ENCODE peak calls at places on chromosome 16, in eight cellular contexts. G, E, S, P, T, W, K and F are unnamed samples. For H3K4me1, the result is how much of the 10 kb centered on the place peaks cover.

GRCh38 chr16:17519556-17519955 is 48.8 kb upstream of the XYLT1 start:
- DNase-seq in G (no peak), E (no peak), S (no peak), P (no peak), T (no peak), W (no peak), K (no peak), F (no peak)

GRCh38 chr16:81700071-81700779 is 78.9 kb upstream of the PLCG2 start:
- DNase-seq in G (no peak), E (no peak), S (no peak), P (no peak), T (no peak), W (no peak), K (no peak), F (no peak)

GRCh38 chr16:27426423-27427408 is 24.7 kb downstream of the IL21R start:
- DNase-seq in G (peak), E (no peak), S (peak), P (peak), T (peak), W (peak), K (no peak), F (no peak)

GRCh38 chr16:19139436-19140091 is 25.8 kb downstream of the ITPRIPL2 start:
- DNase-seq in G (no peak), E (no peak), S (no peak), P (no peak), T (no peak), W (no peak), K (no peak), F (no peak)

GRCh38 chr16:49833055-49833454 is 22.9 kb downstream of the ZNF423 start:
- DNase-seq in G (no peak), E (no peak), S (peak), P (no peak), T (no peak), W (peak), K (peak), F (no peak)

GRCh38 chr16:15723808-15724207 is 73.8 kb downstream of the NDE1 start:
- DNase-seq in G (no peak), E (no peak), S (no peak), P (no peak), T (no peak), W (no peak), K (no peak), F (no peak)

GRCh38 chr16:70772493-70772892 is 28.5 kb downstream of the VAC14 start:
- DNase-seq in G (no peak), E (no peak), S (no peak), P (no peak), T (no peak), W (no peak), K (no peak), F (no peak)

GRCh38 chr16:21701271-21701670 is 37.5 kb downstream of the OTOA start:
- DNase-seq in G (no peak), E (no peak), S (no peak), P (no peak), T (no peak), W (no peak), K (no peak), F (no peak)

GRCh38 chr16:3214904-3215600 is 19.9 kb downstream of the ZNF200 start:
- DNase-seq in G (no peak), E (no peak), S (no peak), P (no peak), T (peak), W (no peak), K (no peak), F (no peak)

GRCh38 chr16:71826533-71827017 is 17.9 kb upstream of the AP1G1 start:
- DNase-seq in G (no peak), E (no peak), S (no peak), P (no peak), T (no peak), W (no peak), K (no peak), F (no peak)

GRCh38 chr16:47320546-47321315 is 140.1 kb downstream of the ITFG1 start:
- DNase-seq in G (no peak), E (no peak), S (no peak), P (no peak), T (no peak), W (no peak), K (no peak), F (no peak)

GRCh38 chr16:85584192-85584757 is 28.8 kb upstream of the GSE1 start:
- DNase-seq in G (no peak), E (no peak), S (no peak), P (no peak), T (no peak), W (no peak), K (no peak), F (no peak)

GRCh38 chr16:21656795-21657768 is 4.7 kb upstream of the IGSF6 start:
- DNase-seq in G (no peak), E (peak), S (no peak), P (no peak), T (peak), W (peak), K (no peak), F (no peak)

GRCh38 chr16:11050954-11051353 is 106.6 kb downstream of the CLEC16A start:
- DNase-seq in G (no peak), E (no peak), S (peak), P (no peak), T (no peak), W (no peak), K (no peak), F (no peak)

GRCh38 chr16:76396977-76397376 is 119.8 kb downstream of the CNTNAP4 start:
- DNase-seq in G (no peak), E (no peak), S (no peak), P (no peak), T (no peak), W (no peak), K (no peak), F (no peak)

GRCh38 chr16:86375841-86376240 is 134.5 kb upstream of the FOXF1 start:
- DNase-seq in G (no peak), E (no peak), S (no peak), P (no peak), T (no peak), W (no peak), K (no peak), F (no peak)

GRCh38 chr16:63690961-63691360 is 1430.9 kb downstream of the CDH11 start:
- DNase-seq in G (no peak), E (no peak), S (no peak), P (no peak), T (no peak), W (no peak), K (no peak), F (no peak)

GRCh38 chr16:87734644-87735043 is 31.1 kb downstream of the KLHDC4 start:
- DNase-seq in G (no peak), E (no peak), S (no peak), P (no peak), T (no peak), W (no peak), K (no peak), F (no peak)

GRCh38 chr16:77805403-77805802 is 17.0 kb downstream of the VAT1L start:
- DNase-seq in G (no peak), E (no peak), S (no peak), P (no peak), T (no peak), W (no peak), K (no peak), F (peak)

GRCh38 chr16:86751081-86752030 is 173.0 kb downstream of the FOXL1 start:
- DNase-seq in G (no peak), E (no peak), S (no peak), P (no peak), T (no peak), W (no peak), K (no peak), F (no peak)

GRCh38 chr16:11624645-11625607 is 38.2 kb upstream of the LITAF start:
- DNase-seq in G (peak), E (no peak), S (no peak), P (no peak), T (no peak), W (no peak), K (no peak), F (no peak)

GRCh38 chr16:22194707-22195444 is 11.2 kb upstream of the EEF2K start:
- DNase-seq in G (no peak), E (no peak), S (no peak), P (no peak), T (no peak), W (no peak), K (no peak), F (no peak)

GRCh38 chr16:8661703-8662102 is 12.7 kb upstream of the ABAT start:
- DNase-seq in G (no peak), E (no peak), S (no peak), P (no peak), T (no peak), W (no peak), K (no peak), F (no peak)

GRCh38 chr16:29729116-29729521 is 16.7 kb downstream of the C16orf54 start:
- DNase-seq in G (no peak), E (peak), S (no peak), P (no peak), T (no peak), W (no peak), K (no peak), F (no peak)

GRCh38 chr16:31256466-31256865 is 3.3 kb upstream of the ITGAM start:
- DNase-seq in G (no peak), E (no peak), S (no peak), P (no peak), T (no peak), W (no peak), K (no peak), F (no peak)

GRCh38 chr16:51549836-51550235 is 398.8 kb upstream of the SALL1 start:
- DNase-seq in G (no peak), E (no peak), S (no peak), P (no peak), T (no peak), W (no peak), K (no peak), F (no peak)

GRCh38 chr16:80804061-80804450 is 342 bp downstream of the CDYL2 start:
- DNase-seq in G (peak), E (no peak), S (no peak), P (no peak), T (peak), W (peak), K (no peak), F (no peak)

GRCh38 chr16:84138824-84139627 is 6.0 kb downstream of the HSDL1 start:
- DNase-seq in G (peak), E (no peak), S (no peak), P (no peak), T (no peak), W (no peak), K (no peak), F (no peak)

GRCh38 chr16:84592718-84593117 is 25.2 kb downstream of the COTL1 start:
- DNase-seq in G (no peak), E (no peak), S (no peak), P (no peak), T (no peak), W (no peak), K (no peak), F (no peak)

GRCh38 chr16:14378131-14378551 is 251.9 kb downstream of the PARN start:
- DNase-seq in G (no peak), E (peak), S (no peak), P (no peak), T (no peak), W (no peak), K (no peak), F (no peak)

GRCh38 chr16:81454044-81454443 is 9.4 kb downstream of the CMIP start:
- DNase-seq in G (no peak), E (no peak), S (no peak), P (no peak), T (no peak), W (no peak), K (no peak), F (no peak)

GRCh38 chr16:4704491-4704890 is 11.1 kb downstream of the NUDT16L1 start:
- DNase-seq in G (no peak), E (no peak), S (no peak), P (no peak), T (no peak), W (no peak), K (no peak), F (no peak)

GRCh38 chr16:29316673-29317237 is 89.8 kb downstream of the NPIPB11 start:
- DNase-seq in G (no peak), E (no peak), S (peak), P (no peak), T (no peak), W (no peak), K (no peak), F (no peak)

GRCh38 chr16:79595261-79595660 is 5.3 kb downstream of the MAF start:
- DNase-seq in G (no peak), E (no peak), S (no peak), P (no peak), T (no peak), W (no peak), K (no peak), F (no peak)

GRCh38 chr16:17384473-17384872 is 86.3 kb downstream of the XYLT1 start:
- DNase-seq in G (no peak), E (no peak), S (no peak), P (no peak), T (no peak), W (no peak), K (no peak), F (no peak)

GRCh38 chr16:58462499-58462996 is 37.4 kb upstream of the NDRG4 start:
- DNase-seq in G (no peak), E (no peak), S (no peak), P (no peak), T (no peak), W (no peak), K (no peak), F (no peak)

GRCh38 chr16:30523768-30524574 is 2.4 kb downstream of the ZNF768 start:
- DNase-seq in G (no peak), E (no peak), S (no peak), P (no peak), T (no peak), W (no peak), K (no peak), F (no peak)

GRCh38 chr16:85310868-85311585 is 198.8 kb upstream of the CIBAR2 start:
- DNase-seq in G (no peak), E (no peak), S (no peak), P (no peak), T (no peak), W (no peak), K (no peak), F (no peak)

GRCh38 chr16:79598341-79599181 is 2.0 kb downstream of the MAF start:
- DNase-seq in G (peak), E (peak), S (peak), P (peak), T (peak), W (peak), K (peak), F (peak)

DNA sequence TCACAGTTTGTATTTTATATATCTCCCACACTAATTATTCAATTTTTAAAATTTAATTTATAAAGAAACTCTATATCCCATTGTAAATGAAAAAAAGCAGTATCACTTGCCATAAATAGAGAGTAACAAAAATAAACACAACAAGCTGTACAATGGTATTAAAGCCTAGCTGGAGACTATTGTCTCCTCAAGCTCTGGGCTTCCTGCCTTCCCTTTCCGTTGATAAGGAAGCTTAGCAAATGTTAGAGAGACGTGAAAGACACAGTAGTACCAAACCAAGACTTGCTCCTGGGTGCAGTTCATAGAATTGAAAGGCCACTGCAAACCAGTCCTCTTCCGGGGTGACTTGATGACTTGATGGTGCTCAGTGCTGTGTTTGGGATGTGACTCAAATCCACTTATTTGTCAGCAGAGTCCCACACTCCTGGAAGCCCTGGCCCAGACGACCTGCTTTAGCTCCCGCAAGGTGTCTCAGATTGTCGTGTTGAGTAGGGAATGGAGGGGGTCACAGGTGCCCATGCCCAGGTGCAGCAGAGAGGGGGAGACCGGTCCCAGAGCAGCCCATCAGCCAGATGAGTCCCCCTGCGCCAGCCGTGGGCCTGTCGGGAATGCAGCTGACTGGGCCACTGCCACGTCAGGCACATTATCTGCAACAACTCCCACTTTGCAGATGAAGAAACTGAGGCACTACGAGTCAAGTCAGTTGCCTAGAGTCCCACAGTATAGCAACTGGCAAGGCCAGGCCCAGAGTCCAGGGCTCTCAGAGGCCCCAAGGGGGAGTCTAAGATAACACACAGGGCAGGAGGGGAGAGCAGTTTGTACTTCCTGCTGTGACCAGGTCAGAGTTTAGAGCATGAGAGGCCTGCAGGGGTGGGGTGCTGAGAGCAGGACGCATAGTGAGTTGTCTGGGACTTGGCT is 40.5 kb downstream of the PSME3IP1 start:
- DNase-seq in G (no peak), E (no peak), S (peak), P (peak), T (no peak), W (no peak), K (no peak), F (no peak)
- H3K4me1 ChIP-seq in G (half or more), E (under half), S (under half), P (under half), T (under half), W (under half), K (under half), F (under half)

GRCh38 chr16:68077866-68078725 is 7.1 kb upstream of the NFATC3 start:
- DNase-seq in G (peak), E (no peak), S (no peak), P (no peak), T (no peak), W (no peak), K (no peak), F (no peak)
- H3K4me1 ChIP-seq in G (half or more), E (under half), S (under half), P (under half), T (half or more), W (under half), K (under half), F (under half)

DNA sequence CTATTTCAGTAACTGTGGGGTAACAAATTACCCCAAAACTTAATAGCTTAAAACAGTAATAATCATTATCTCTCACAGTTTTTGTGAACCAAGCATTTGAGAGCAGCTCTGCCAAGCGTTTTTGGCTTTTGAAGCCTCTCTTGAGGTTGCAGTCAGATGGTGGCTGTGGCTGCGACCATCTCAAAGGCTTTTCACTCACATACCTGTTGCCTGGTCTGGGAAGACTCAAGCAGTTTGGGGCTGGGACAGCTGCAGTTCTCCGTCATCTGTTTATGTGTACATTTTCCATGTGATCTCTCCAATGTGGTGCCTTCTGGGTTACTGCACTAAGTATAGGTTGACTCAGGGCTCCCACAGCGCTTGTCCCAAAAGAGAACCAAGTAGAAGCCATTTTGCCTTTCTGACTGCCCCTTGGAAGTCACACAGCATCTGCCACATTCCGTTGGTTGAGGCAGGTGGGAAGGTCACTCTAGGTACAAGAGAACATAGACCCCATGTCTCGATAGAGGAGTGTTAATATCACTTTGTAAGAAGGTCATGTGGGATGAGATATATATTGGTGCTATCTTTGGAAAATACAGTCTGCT is 49.6 kb downstream of the LDHD start:
- DNase-seq in G (no peak), E (no peak), S (no peak), P (no peak), T (no peak), W (no peak), K (no peak), F (no peak)
- H3K4me1 ChIP-seq in G (half or more), E (under half), S (half or more), P (under half), T (under half), W (under half), K (under half), F (under half)

DNA sequence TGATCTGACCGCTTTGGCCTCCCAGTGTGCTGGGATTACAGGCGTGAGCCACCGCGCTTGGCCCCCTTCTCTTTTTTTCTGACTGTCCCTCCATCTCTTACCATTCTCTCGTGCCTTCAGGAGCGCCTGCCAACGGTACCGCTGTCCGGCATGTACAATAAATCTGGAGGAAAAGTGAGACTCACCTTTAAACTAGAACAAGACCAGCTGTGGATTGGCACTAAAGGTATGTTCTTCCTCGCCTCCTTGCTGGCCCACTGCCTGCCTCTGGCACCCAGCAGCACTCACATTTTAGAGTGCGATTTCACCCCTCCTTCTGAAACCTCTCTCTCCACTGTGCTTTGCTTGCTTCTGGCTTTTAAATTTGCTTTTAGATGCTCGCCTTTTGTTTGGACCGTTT is 5.0 kb downstream of the UBFD1 start:
- DNase-seq in G (no peak), E (no peak), S (no peak), P (no peak), T (no peak), W (no peak), K (no peak), F (no peak)
- H3K4me1 ChIP-seq in G (under half), E (under half), S (under half), P (under half), T (under half), W (under half), K (under half), F (under half)